ENCODE peak calls at places on chromosome 17, in seven cellular contexts. B is neural progenitor cell, L is mammary epithelial cell, R is PC-3, T is IMR-90, Y is A549, C is keratinocyte. V is an unnamed sample.

GRCh38 chr17:76672270-76672851 is 28.8 kb upstream of the ST6GALNAC1 start:
- DNase-seq in Y (no peak), T (no peak), R (peak), B (no peak), C (no peak), L (no peak), V (no peak)

GRCh38 chr17:83131268-83132011 is 52.0 kb downstream of the METRNL start:
- DNase-seq in B (no peak), R (no peak), T (no peak), Y (no peak), C (no peak), L (no peak), V (no peak)

GRCh38 chr17:82062984-82063368 is 2.6 kb downstream of the DUS1L start:
- DNase-seq in R (no peak), L (no peak), C (no peak), T (no peak), B (no peak), Y (no peak), V (no peak)

GRCh38 chr17:1039511-1040215 is 42.7 kb downstream of the TIMM22 start:
- DNase-seq in R (no peak), Y (no peak), T (no peak), C (no peak), B (no peak), L (no peak), V (no peak)

GRCh38 chr17:48175692-48176450 is 68.3 kb downstream of the SNX11 start:
- DNase-seq in R (peak), L (peak), C (no peak), T (peak), B (no peak), Y (no peak), V (no peak)

GRCh38 chr17:63972796-63973195 is at the start of gene SCN4A:
- DNase-seq in R (no peak), C (no peak), T (no peak), Y (no peak), L (no peak), B (no peak), V (no peak)

GRCh38 chr17:10729334-10730193 is at the start of gene TMEM220:
- DNase-seq in B (peak), C (no peak), Y (peak), T (peak), R (peak), L (peak), V (peak)

GRCh38 chr17:57944796-57945362 is 10.3 kb downstream of the CUEDC1 start:
- DNase-seq in L (no peak), R (no peak), T (no peak), Y (no peak), B (no peak), C (no peak), V (peak)

GRCh38 chr17:61463068-61463980 is 11.1 kb downstream of the TBX4 start:
- DNase-seq in R (no peak), T (no peak), Y (no peak), B (no peak), L (no peak), C (no peak), V (no peak)

GRCh38 chr17:58268774-58269556 is 11.8 kb downstream of the MPO start:
- DNase-seq in C (no peak), R (no peak), Y (no peak), T (no peak), B (no peak), L (no peak), V (no peak)

GRCh38 chr17:77808663-77809425 is 149.7 kb upstream of the TNRC6C start:
- DNase-seq in L (no peak), C (no peak), R (no peak), T (no peak), B (no peak), Y (no peak), V (no peak)

GRCh38 chr17:27417596-27418365 is 38.5 kb upstream of the KSR1 start:
- DNase-seq in R (no peak), B (no peak), T (no peak), Y (no peak), L (no peak), C (no peak), V (no peak)

GRCh38 chr17:81508639-81509047 is 4.0 kb downstream of the ACTG1 start:
- DNase-seq in B (no peak), Y (peak), L (peak), C (no peak), T (peak), R (peak), V (no peak)

GRCh38 chr17:72590882-72591499 is 470.2 kb downstream of the SOX9 start:
- DNase-seq in T (no peak), R (peak), C (no peak), L (peak), Y (peak), B (no peak), V (no peak)

GRCh38 chr17:41738077-41738800 is 3.8 kb upstream of the HAP1 start:
- DNase-seq in B (peak), L (peak), T (peak), Y (peak), R (peak), C (no peak), V (peak)

GRCh38 chr17:47220531-47220999 is 11.4 kb downstream of the MYL4 start:
- DNase-seq in T (no peak), R (no peak), Y (no peak), B (no peak), C (no peak), L (no peak), V (no peak)

GRCh38 chr17:77865109-77865611 is 93.3 kb upstream of the TNRC6C start:
- DNase-seq in C (no peak), L (no peak), B (peak), R (no peak), T (no peak), Y (no peak), V (no peak)

GRCh38 chr17:15479697-15480096 is 12.3 kb upstream of the CDRT4 start:
- DNase-seq in R (peak), C (no peak), Y (no peak), B (no peak), L (no peak), T (peak), V (no peak)

GRCh38 chr17:32518856-32519768 is 32.3 kb downstream of the CDK5R1 start:
- DNase-seq in C (peak), B (peak), T (no peak), L (peak), Y (no peak), R (peak), V (peak)

GRCh38 chr17:58232707-58233156 is 5.7 kb upstream of the LPO start:
- DNase-seq in Y (peak), R (peak), B (no peak), L (peak), T (peak), C (peak), V (no peak)

GRCh38 chr17:44847581-44847980 is at the start of gene HIGD1B:
- DNase-seq in C (no peak), T (no peak), B (no peak), L (no peak), Y (no peak), R (no peak), V (no peak)

GRCh38 chr17:44775136-44775837 is 16.5 kb downstream of the ADAM11 start:
- DNase-seq in Y (peak), T (peak), C (peak), B (peak), R (peak), L (peak), V (no peak)

GRCh38 chr17:48149174-48150106 is 41.9 kb downstream of the SNX11 start:
- DNase-seq in B (peak), T (no peak), Y (peak), L (no peak), C (no peak), R (no peak), V (no peak)

GRCh38 chr17:1649844-1650409 is at the start of gene RILP:
- DNase-seq in B (no peak), T (no peak), L (peak), C (no peak), Y (peak), R (peak), V (peak)

GRCh38 chr17:78179372-78179771 is 7.5 kb downstream of the TK1 start:
- DNase-seq in Y (no peak), T (peak), C (no peak), L (no peak), B (no peak), R (peak), V (no peak)

GRCh38 chr17:44961921-44962350 is 6.2 kb downstream of the C1QL1 start:
- DNase-seq in T (no peak), L (no peak), B (no peak), Y (peak), C (no peak), R (peak), V (no peak)

GRCh38 chr17:42548993-42549755 is 3.5 kb upstream of the HSD17B1 start:
- DNase-seq in L (no peak), C (no peak), Y (no peak), R (no peak), B (no peak), T (no peak), V (no peak)

GRCh38 chr17:81917565-81918332 is at the start of gene SIRT7:
- DNase-seq in R (peak), B (peak), T (peak), Y (peak), L (peak), C (no peak), V (peak)

GRCh38 chr17:77916771-77917481 is 41.6 kb upstream of the TNRC6C start:
- DNase-seq in Y (no peak), B (peak), T (no peak), L (no peak), R (no peak), C (no peak), V (no peak)

GRCh38 chr17:82984751-82985435 is 94.5 kb upstream of the METRNL start:
- DNase-seq in L (peak), T (no peak), R (peak), C (no peak), B (no peak), Y (no peak), V (no peak)

GRCh38 chr17:78414178-78415162 is 36.0 kb downstream of the PGS1 start:
- DNase-seq in B (no peak), R (no peak), L (no peak), C (no peak), Y (no peak), T (no peak), V (no peak)

GRCh38 chr17:9237053-9237410 is 215.7 kb downstream of the NTN1 start:
- DNase-seq in Y (no peak), T (no peak), C (no peak), L (no peak), B (no peak), R (no peak), V (no peak)

GRCh38 chr17:78107457-78107856 is 21.1 kb downstream of the TMC6 start:
- DNase-seq in T (peak), Y (no peak), R (peak), C (no peak), B (no peak), L (no peak), V (no peak)

GRCh38 chr17:33464669-33465275 is 171.7 kb upstream of the ASIC2 start:
- DNase-seq in R (no peak), L (no peak), C (no peak), B (no peak), Y (no peak), T (no peak), V (peak)

GRCh38 chr17:12133183-12133582 is 112.5 kb downstream of the MAP2K4 start:
- DNase-seq in R (no peak), Y (no peak), C (no peak), B (no peak), L (no peak), T (peak), V (no peak)

GRCh38 chr17:16467886-16468285 is 24.1 kb downstream of the LRRC75A start:
- DNase-seq in T (no peak), R (no peak), C (no peak), L (no peak), B (no peak), Y (no peak), V (no peak)

GRCh38 chr17:37818689-37819088 is 73.8 kb upstream of the HNF1B start:
- DNase-seq in Y (peak), B (no peak), L (peak), T (peak), R (peak), C (peak), V (no peak)

GRCh38 chr17:37815516-37815915 is 70.7 kb upstream of the HNF1B start:
- DNase-seq in B (no peak), T (no peak), Y (peak), R (no peak), C (no peak), L (no peak), V (no peak)

GRCh38 chr17:37816951-37817350 is 72.1 kb upstream of the HNF1B start:
- DNase-seq in B (no peak), L (no peak), Y (peak), R (no peak), T (peak), C (no peak), V (no peak)

DNA sequence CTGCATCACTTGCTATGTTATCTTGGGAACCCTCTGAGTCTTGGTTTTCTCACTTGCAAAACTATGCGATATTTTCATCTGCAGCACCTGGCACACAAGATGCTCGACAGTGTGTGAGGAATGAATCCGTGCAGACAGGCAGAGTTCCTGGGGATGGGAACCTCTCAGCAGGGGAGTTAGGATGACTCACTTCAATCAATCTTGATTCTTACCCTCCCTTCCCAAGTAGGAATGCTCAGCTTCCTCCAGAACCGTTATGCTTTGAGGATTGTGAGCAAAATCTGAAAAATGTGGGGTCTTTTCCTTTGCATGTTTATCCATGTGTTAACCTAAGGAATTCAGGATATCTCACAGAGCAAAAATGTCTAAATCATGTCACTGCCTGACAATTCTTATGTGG is 68.9 kb upstream of the HNF1B start:
- DNase-seq in L (no peak), T (peak), R (no peak), Y (peak), B (no peak), C (no peak), V (no peak)
- H3K4me2 ChIP-seq in L (no peak), T (peak), R (no peak), Y (peak), B (no peak), C (no peak), V (no peak)

GRCh38 chr17:50609376-50610074 is 25.2 kb upstream of the ABCC3 start:
- DNase-seq in L (no peak), Y (no peak), R (no peak), C (no peak), B (no peak), T (no peak), V (no peak)
- TF ChIP-seq CTCF in L (no peak), Y (no peak), R (no peak), C (no peak), B (no peak), T (no peak), V (no peak)

GRCh38 chr17:40600486-40601046 is 35.3 kb upstream of the CCR7 start:
- DNase-seq in Y (no peak), R (no peak), C (no peak), T (no peak), L (no peak), B (no peak), V (no peak)

GRCh38 chr17:40598928-40599627 is 33.8 kb upstream of the CCR7 start:
- DNase-seq in R (no peak), L (no peak), T (peak), Y (no peak), B (no peak), C (no peak), V (no peak)

GRCh38 chr17:40596261-40596919 is 31.1 kb upstream of the CCR7 start:
- DNase-seq in L (peak), B (no peak), Y (peak), C (no peak), T (peak), R (no peak), V (no peak)

GRCh38 chr17:40598021-40598927 is 33.0 kb upstream of the CCR7 start:
- DNase-seq in C (no peak), L (no peak), Y (no peak), B (no peak), T (no peak), R (no peak), V (no peak)

DNA sequence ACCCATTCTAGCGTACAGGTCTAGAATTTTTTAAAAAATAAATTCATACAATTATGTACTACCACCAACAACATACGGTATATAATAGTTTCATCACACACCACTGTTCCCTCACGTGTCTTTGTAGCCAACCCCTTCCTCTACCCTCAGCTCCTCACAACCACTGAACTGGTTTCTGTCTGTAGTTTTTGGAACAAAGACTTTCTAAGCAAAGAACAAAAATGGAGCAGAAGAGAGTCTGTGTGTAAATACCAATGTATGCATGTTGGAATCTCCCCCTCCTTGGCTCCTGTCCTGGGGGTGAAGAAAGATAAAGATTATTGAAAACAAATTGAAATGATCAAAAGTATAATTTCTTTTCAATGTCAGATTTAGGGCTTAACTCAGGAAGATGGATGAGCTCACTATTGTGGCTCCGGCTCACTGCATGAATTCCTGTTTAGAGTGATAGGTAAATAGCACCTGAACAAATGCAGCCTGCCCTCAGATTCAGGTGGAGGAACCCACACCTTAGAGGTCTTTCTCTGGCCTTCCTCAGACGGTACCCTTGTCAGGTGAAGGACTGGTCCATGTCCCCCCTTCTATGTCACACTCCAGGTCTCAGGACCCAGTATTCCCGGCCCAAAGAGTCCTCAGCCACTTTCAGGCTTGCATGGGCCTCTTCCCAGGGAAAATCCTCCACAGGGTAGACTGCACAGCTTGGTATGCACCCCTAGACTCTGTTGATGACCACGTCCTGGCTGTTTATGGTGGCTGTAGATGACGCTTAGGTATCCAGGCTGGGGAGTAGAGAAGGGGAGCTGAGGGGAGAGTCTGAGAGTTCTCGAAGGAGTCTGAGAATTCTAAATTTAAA is 32.1 kb upstream of the CCR7 start:
- DNase-seq in C (no peak), T (no peak), L (no peak), R (no peak), B (no peak), Y (no peak), V (no peak)
- H3K4me2 ChIP-seq in C (no peak), T (no peak), L (no peak), R (no peak), B (no peak), Y (no peak), V (no peak)

GRCh38 chr17:19262650-19263620 is 25.8 kb downstream of the EPN2 start:
- DNase-seq in B (no peak), R (no peak), L (peak), T (peak), Y (no peak), C (no peak), V (peak)

GRCh38 chr17:19258371-19258770 is 21.2 kb downstream of the EPN2 start:
- DNase-seq in T (no peak), Y (no peak), B (no peak), R (no peak), C (no peak), L (no peak), V (no peak)

GRCh38 chr17:19263621-19264010 is 26.4 kb downstream of the EPN2 start:
- DNase-seq in T (peak), C (no peak), B (no peak), R (peak), L (no peak), Y (no peak), V (no peak)

GRCh38 chr17:19264277-19264676 is 27.1 kb downstream of the EPN2 start:
- DNase-seq in L (no peak), B (no peak), R (no peak), C (no peak), T (no peak), Y (no peak), V (no peak)

DNA sequence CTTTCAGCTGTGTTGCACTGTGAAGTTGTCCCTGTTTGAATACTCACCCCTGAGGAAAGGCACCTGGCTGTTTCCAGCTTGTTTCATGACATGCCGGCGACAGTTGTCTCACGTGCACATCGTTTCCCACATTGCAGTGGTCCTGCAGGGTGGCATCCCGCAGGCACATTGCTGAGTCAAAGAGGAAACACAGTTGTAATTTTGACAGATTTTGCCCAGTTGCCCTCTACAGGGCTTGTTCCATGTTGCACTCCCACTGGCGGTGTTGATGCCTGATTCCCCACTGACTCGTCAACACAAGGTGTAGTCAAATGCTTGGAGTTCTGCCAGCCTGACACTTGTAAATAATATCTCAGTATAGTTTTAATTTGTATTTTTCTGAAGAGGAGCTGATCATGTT is 23.8 kb downstream of the EPN2 start:
- DNase-seq in L (peak), T (no peak), R (peak), C (no peak), B (peak), Y (peak), V (no peak)
- TF ChIP-seq CTCF in L (peak), T (no peak), R (peak), C (peak), B (no peak), Y (no peak), V (no peak)

GRCh38 chr17:2706911-2707510 is 4.6 kb downstream of the CLUH start:
- DNase-seq in C (no peak), T (no peak), R (no peak), B (no peak), Y (no peak), L (no peak), V (no peak)
- H3K4me2 ChIP-seq in C (peak), T (no peak), R (no peak), B (no peak), Y (no peak), L (no peak), V (no peak)

GRCh38 chr17:46148247-46148646 is 45.0 kb downstream of the KANSL1 start:
- DNase-seq in Y (no peak), B (no peak), R (no peak), L (no peak), C (no peak), T (no peak), V (no peak)
- TF ChIP-seq CTCF in Y (no peak), B (no peak), R (no peak), L (no peak), C (no peak), T (no peak), V (no peak)

GRCh38 chr17:17740627-17741237 is 59.5 kb downstream of the RAI1 start:
- DNase-seq in T (no peak), Y (no peak), C (no peak), B (no peak), L (peak), R (no peak), V (peak)
- H3K4me2 ChIP-seq in T (peak), Y (peak), C (peak), B (peak), L (peak), R (no peak), V (peak)